ENCODE peak calls at places on chromosome 9, in four cellular contexts. Z is AML-193, G is A549, B is T-helper 9 cell. D is an unnamed sample.

GRCh38 chr9:121871431-121872025 is 220.1 kb downstream of the DAB2IP start:
- DNase-seq in Z (no peak), G (no peak), B (no peak), D (no peak)

GRCh38 chr9:131609116-131609830 is 64.0 kb downstream of the PRRT1B start:
- DNase-seq in Z (no peak), G (no peak), B (no peak), D (no peak)

GRCh38 chr9:134775552-134775951 is 105.1 kb upstream of the FCN2 start:
- DNase-seq in Z (no peak), G (no peak), B (no peak), D (no peak)

GRCh38 chr9:133970581-133970900 is 21.6 kb downstream of the VAV2 start:
- DNase-seq in Z (no peak), G (no peak), B (no peak), D (no peak)

GRCh38 chr9:116142706-116143492 is 10.7 kb upstream of the PAPPA start:
- DNase-seq in Z (no peak), G (no peak), B (no peak), D (no peak)

GRCh38 chr9:75238311-75238976 is 150.1 kb downstream of the OSTF1 start:
- DNase-seq in Z (peak), G (peak), B (peak), D (no peak)

GRCh38 chr9:91111876-91112275 is 249.8 kb downstream of the AUH start:
- DNase-seq in Z (no peak), G (no peak), B (no peak), D (no peak)

GRCh38 chr9:86321373-86321772 is 32.8 kb downstream of the TUT7 start:
- DNase-seq in Z (no peak), G (peak), B (no peak), D (no peak)

GRCh38 chr9:107222020-107222522 is 61.0 kb upstream of the RAD23B start:
- DNase-seq in Z (no peak), G (peak), B (no peak), D (no peak)

D was measured in CD8-positive, alpha-beta T cell.